ENCODE peak calls at places on chromosomes 4 and X, in six cellular contexts. S is stromal cell of bone marrow; E is activated CD4-positive, alpha-beta T cell treated with anti-CD3 and anti-CD28 coated beads, Interleukin-2, amount 10 ng/mL, durations not matched to agents 7 days and 5 days; I is HAP-1; Q is right lobe of liver; W is skeletal muscle cell. X is an unnamed sample.

GRCh38 chr4:125016892-125017299 is 297.9 kb upstream of the FAT4 start:
- DNase-seq in S (no peak), I (no peak), W (no peak), Q (no peak), E (no peak), X (no peak)

GRCh38 chr4:6230827-6231662 is 30.7 kb upstream of the JAKMIP1 start:
- DNase-seq in W (no peak), I (no peak), S (no peak), Q (peak; percentile 29), E (no peak), X (no peak)

GRCh38 chr4:6951880-6952381 is 42.3 kb downstream of the TBC1D14 start:
- DNase-seq in Q (no peak), I (no peak), W (no peak), S (no peak), E (no peak), X (no peak)

GRCh38 chr4:42237451-42237850 is 85.0 kb upstream of the BEND4 start:
- DNase-seq in W (no peak), Q (no peak), I (no peak), E (no peak), S (no peak), X (no peak)

GRCh38 chr4:6302869-6303268 is 33.2 kb downstream of the WFS1 start:
- DNase-seq in Q (no peak), S (no peak), E (no peak), W (no peak), I (no peak), X (no peak)

GRCh38 chr4:40630335-40631021 is 814 bp upstream of the RBM47 start:
- DNase-seq in E (no peak), Q (peak; percentile 85), W (no peak), S (no peak), I (peak; percentile 21), X (no peak)

GRCh38 chr4:10013722-10014121 is 7.6 kb downstream of the SLC2A9 start:
- DNase-seq in W (no peak), Q (peak; percentile 74), I (peak; percentile 65), S (no peak), E (peak; percentile 54), X (no peak)

GRCh38 chr4:103054030-103054429 is 22.5 kb downstream of the SLC9B2 start:
- DNase-seq in I (no peak), Q (no peak), E (no peak), W (no peak), S (no peak), X (no peak)

GRCh38 chrX:69506617-69507499 is 2.7 kb downstream of the NALF2 start:
- DNase-seq in Q (no peak), S (no peak), W (no peak), E (no peak), I (peak; percentile 16), X (peak; percentile 62)

GRCh38 chr4:173782660-173783059 is 252.6 kb upstream of the HAND2 start:
- DNase-seq in W (no peak), I (no peak), S (no peak), E (no peak), Q (no peak), X (no peak)

GRCh38 chr4:825969-826330 is at the start of gene CPLX1:
- DNase-seq in Q (no peak), I (peak; percentile 72), E (no peak), W (no peak), S (no peak), X (peak; percentile 95)

GRCh38 chrX:40142417-40142816 is 44.7 kb upstream of the BCOR start:
- DNase-seq in Q (no peak), I (no peak), E (no peak), S (no peak), W (no peak), X (peak; percentile 61)

GRCh38 chr4:76377922-76378321 is 43.0 kb downstream of the CCDC158 start:
- DNase-seq in E (peak; percentile 52), Q (no peak), I (peak; percentile 45), W (no peak), S (peak; percentile 3), X (no peak)

GRCh38 chrX:86148024-86148511 is at the start of gene DACH2:
- DNase-seq in Q (peak; percentile 54), E (peak; percentile 35), I (peak; percentile 96), W (no peak), S (no peak), X (peak; percentile 86)

GRCh38 chrX:153635788-153636668 is 11.0 kb upstream of the DUSP9 start:
- DNase-seq in Q (no peak), I (peak; percentile 76), E (peak; percentile 20), W (no peak), S (no peak), X (peak; percentile 93)

GRCh38 chr4:152674359-152674758 is 5.4 kb downstream of the TMEM154 start:
- DNase-seq in S (no peak), I (no peak), Q (no peak), E (no peak), W (no peak), X (no peak)

GRCh38 chr4:76897522-76898384 is at the start of gene SOWAHB:
- DNase-seq in S (no peak), I (peak; percentile 75), Q (peak; percentile 96), E (peak; percentile 22), W (no peak), X (peak; percentile 84)

GRCh38 chr4:86403575-86403974 is 43.7 kb upstream of the MAPK10 start:
- DNase-seq in I (no peak), W (no peak), S (no peak), E (no peak), Q (no peak), X (no peak)

GRCh38 chr4:137200322-137200721 is 332.0 kb downstream of the PCDH18 start:
- DNase-seq in W (no peak), I (no peak), S (no peak), Q (no peak), E (no peak), X (no peak)

GRCh38 chr4:114040319-114041116 is 61.1 kb upstream of the ARSJ start:
- DNase-seq in E (no peak), W (no peak), I (no peak), S (no peak), Q (no peak), X (peak; percentile 18)

GRCh38 chrX:134623293-134624045 is 34.8 kb downstream of the PLAC1 start:
- DNase-seq in W (no peak), Q (no peak), I (no peak), E (no peak), S (no peak), X (no peak)

GRCh38 chr4:119739796-119740195 is 111.2 kb upstream of the PDE5A start:
- DNase-seq in Q (no peak), W (no peak), I (no peak), S (no peak), E (no peak), X (no peak)

GRCh38 chrX:15493118-15494082 is at the start of gene PIR:
- DNase-seq in Q (peak; percentile 89), W (peak; percentile 40), E (peak; percentile 34), I (peak; percentile 96), S (peak; percentile 64), X (peak; percentile 95)

GRCh38 chr4:6359536-6360308 is 90.1 kb downstream of the WFS1 start:
- DNase-seq in Q (no peak), S (no peak), I (no peak), W (no peak), E (no peak), X (no peak)

GRCh38 chrX:33132569-33132968 is 78.8 kb downstream of the DMD start:
- DNase-seq in Q (no peak), E (no peak), I (no peak), S (no peak), W (no peak), X (no peak)

GRCh38 chrX:134377537-134377936 is 82.4 kb upstream of the HPRT1 start:
- DNase-seq in Q (no peak), I (peak; percentile 63), W (peak; percentile 9), E (peak; percentile 35), S (no peak), X (no peak)

GRCh38 chr4:763922-764321 is 58.3 kb downstream of the PCGF3 start:
- DNase-seq in E (no peak), W (no peak), S (no peak), I (no peak), Q (no peak), X (peak; percentile 43)

GRCh38 chr4:20645231-20645630 is 55.0 kb upstream of the PACRGL start:
- DNase-seq in I (no peak), Q (no peak), S (no peak), E (no peak), W (no peak), X (no peak)

GRCh38 chrX:70301716-70302115 is 11.8 kb downstream of the KIF4A start:
- DNase-seq in I (no peak), Q (no peak), W (no peak), E (no peak), S (peak; percentile 54), X (no peak)

GRCh38 chr4:2793920-2794706 is 1.2 kb downstream of the SH3BP2 start:
- DNase-seq in W (no peak), I (no peak), E (no peak), Q (peak; percentile 94), S (no peak), X (peak; percentile 89)

GRCh38 chr4:10093801-10094552 is 22.6 kb downstream of the WDR1 start:
- DNase-seq in E (peak; percentile 39), Q (no peak), W (no peak), S (no peak), I (no peak), X (peak; percentile 97)

GRCh38 chr4:104616401-104616820 is 121.7 kb upstream of the CXXC4 start:
- DNase-seq in E (no peak), S (no peak), Q (peak; percentile 41), W (no peak), I (no peak), X (no peak)

GRCh38 chr4:172898715-172899114 is 269.9 kb upstream of the GALNT7 start:
- DNase-seq in E (no peak), Q (no peak), S (no peak), W (no peak), I (no peak), X (no peak)

GRCh38 chr4:26176621-26177121 is 144.1 kb upstream of the RBPJ start:
- DNase-seq in E (no peak), S (peak; percentile 63), Q (no peak), I (no peak), W (peak; percentile 81), X (peak; percentile 80)

GRCh38 chr4:90318208-90318607 is 191.0 kb downstream of the CCSER1 start:
- DNase-seq in E (no peak), I (no peak), Q (no peak), W (peak; percentile 74), S (peak; percentile 89), X (peak; percentile 86)

GRCh38 chr4:168304744-168305459 is 13.7 kb downstream of the DDX60 start:
- DNase-seq in W (peak; percentile 20), I (no peak), E (no peak), Q (no peak), S (no peak), X (peak; percentile 72)

GRCh38 chrX:1181131-1181530 is 31.3 kb downstream of the CRLF2 start:
- DNase-seq in S (no peak), Q (peak; percentile 10), I (no peak), E (no peak), W (no peak), X (no peak)

GRCh38 chrX:119605398-119605738 is 856 bp downstream of the NKRF start:
- DNase-seq in E (no peak), S (no peak), Q (no peak), W (no peak), I (peak; percentile 47), X (peak; percentile 85)

X was measured in osteoblast.